ENCODE peak calls at places on chromosomes 4 and X, in nine cellular contexts. F, D, T, Q, N, I, A, B and P are unnamed samples.

GRCh38 chr4:2812600-2812932 is 19.7 kb downstream of the SH3BP2 start:
- DNase-seq in D (no peak), I (no peak), F (no peak), A (no peak), T (no peak), Q (no peak), N (no peak), B (no peak), P (no peak)

GRCh38 chr4:73222466-73223257 is 35.9 kb downstream of the ANKRD17 start:
- DNase-seq in B (peak), N (peak), I (peak), Q (peak), A (peak), D (peak), T (peak), F (peak), P (peak)

GRCh38 chr4:174304664-174305063 is 21.0 kb downstream of the CEP44 start:
- DNase-seq in F (no peak), T (no peak), I (no peak), A (no peak), N (no peak), D (no peak), Q (no peak), B (no peak), P (no peak)

GRCh38 chr4:182169987-182170386 is 73.2 kb upstream of the TENM3 start:
- DNase-seq in I (no peak), A (no peak), D (no peak), B (no peak), F (no peak), N (no peak), T (no peak), Q (no peak), P (no peak)

GRCh38 chrX:15973941-15974340 is 119.3 kb upstream of the AP1S2 start:
- DNase-seq in I (no peak), A (no peak), D (no peak), Q (no peak), N (no peak), B (no peak), T (no peak), F (no peak), P (no peak)

GRCh38 chr4:56575820-56576429 is 70.3 kb downstream of the ARL9 start:
- DNase-seq in A (no peak), F (no peak), N (no peak), B (no peak), D (no peak), T (peak), Q (no peak), I (no peak), P (peak)

GRCh38 chr4:169315530-169316306 is 45.0 kb upstream of the SH3RF1 start:
- DNase-seq in D (no peak), F (no peak), N (no peak), T (no peak), B (no peak), A (peak), Q (no peak), I (no peak), P (no peak)

GRCh38 chr4:129641179-129641578 is 545.2 kb downstream of the C4orf33 start:
- DNase-seq in I (peak), B (peak), T (peak), Q (peak), F (peak), D (peak), A (peak), N (peak), P (peak)

GRCh38 chrX:80022363-80023031 is 7.9 kb downstream of the TBX22 start:
- DNase-seq in D (no peak), T (no peak), F (no peak), I (no peak), Q (no peak), N (no peak), B (no peak), A (no peak), P (peak)

GRCh38 chr4:71338846-71339593 is at the start of gene SLC4A4:
- DNase-seq in B (no peak), I (no peak), D (no peak), A (no peak), N (peak), F (peak), T (no peak), Q (no peak), P (no peak)

GRCh38 chr4:81715335-81715734 is 243.6 kb upstream of the RASGEF1B start:
- DNase-seq in N (no peak), T (no peak), I (no peak), D (no peak), F (no peak), Q (no peak), A (no peak), B (no peak), P (peak)

GRCh38 chr4:154049457-154050181 is 260.7 kb upstream of the SFRP2 start:
- DNase-seq in I (no peak), D (no peak), F (no peak), Q (no peak), A (no peak), T (peak), N (no peak), B (no peak), P (peak)

GRCh38 chr4:16714191-16714590 is 184.3 kb downstream of the LDB2 start:
- DNase-seq in N (no peak), I (no peak), T (no peak), D (no peak), A (no peak), B (no peak), F (no peak), Q (no peak), P (no peak)

GRCh38 chr4:1464581-1465171 is 58.4 kb upstream of the NKX1-1 start:
- DNase-seq in D (no peak), A (no peak), F (no peak), N (no peak), T (no peak), I (no peak), B (no peak), Q (no peak), P (no peak)

GRCh38 chr4:80058740-80059139 is 14.3 kb downstream of the ANTXR2 start:
- DNase-seq in D (no peak), I (peak), A (no peak), F (no peak), T (no peak), N (peak), B (no peak), Q (no peak), P (no peak)

GRCh38 chrX:129641941-129642340 is 12.8 kb downstream of the APLN start:
- DNase-seq in B (no peak), D (no peak), N (no peak), I (no peak), A (no peak), T (no peak), Q (no peak), F (no peak), P (no peak)

GRCh38 chr4:83785906-83786305 is 250.0 kb downstream of the GPAT3 start:
- DNase-seq in Q (no peak), T (no peak), I (no peak), B (no peak), F (no peak), A (no peak), N (no peak), D (no peak), P (no peak)

GRCh38 chr4:152462047-152462446 is 73.8 kb downstream of the FBXW7 start:
- DNase-seq in N (no peak), F (peak), Q (no peak), B (no peak), D (no peak), A (no peak), T (no peak), I (no peak), P (no peak)

GRCh38 chr4:78242071-78242470 is 184.9 kb downstream of the FRAS1 start:
- DNase-seq in I (no peak), F (no peak), N (no peak), D (no peak), A (no peak), B (no peak), Q (no peak), T (no peak), P (no peak)

GRCh38 chr4:152640058-152640921 is 39.5 kb downstream of the TMEM154 start:
- DNase-seq in B (peak), A (peak), T (no peak), N (no peak), D (peak), F (no peak), Q (no peak), I (no peak), P (peak)

GRCh38 chr4:17055788-17056187 is 157.3 kb upstream of the LDB2 start:
- DNase-seq in F (no peak), N (no peak), Q (no peak), D (no peak), A (no peak), T (no peak), B (no peak), I (no peak), P (no peak)

GRCh38 chr4:13524504-13525243 is 19.6 kb downstream of the NKX3-2 start:
- DNase-seq in T (no peak), Q (no peak), F (no peak), B (no peak), I (no peak), N (no peak), A (no peak), D (no peak), P (no peak)

GRCh38 chr4:74123065-74123728 is 24.2 kb upstream of the CXCL2 start:
- DNase-seq in T (peak), I (no peak), D (no peak), Q (peak), B (peak), A (peak), F (no peak), N (no peak), P (no peak)